ENCODE peak calls at places on chromosome 7, in seven cellular contexts. V, M, S, N, Y, D and G are unnamed samples.
A peak's percentile ranks its signal among the peaks of the same experiment; 100 is the strongest.

GRCh38 chr7:129489491-129489890 is 12.8 kb upstream of the SMKR1 start:
- DNase-seq in Y (no peak), V (no peak), M (no peak), S (no peak), D (no peak), N (no peak), G (no peak)

GRCh38 chr7:68613405-68613804 is 984.9 kb upstream of the AUTS2 start:
- DNase-seq in V (no peak), D (no peak), Y (no peak), M (no peak), S (no peak), N (no peak), G (no peak)

GRCh38 chr7:117386125-117386709 is 41.1 kb downstream of the ASZ1 start:
- DNase-seq in S (no peak), V (no peak), Y (no peak), M (no peak), N (no peak), D (no peak), G (no peak)

GRCh38 chr7:24748521-24748920 is 8.7 kb downstream of the GSDME start:
- DNase-seq in S (no peak), N (no peak), M (no peak), V (no peak), Y (no peak), D (no peak), G (no peak)

GRCh38 chr7:81499262-81500116 is 270.4 kb downstream of the HGF start:
- DNase-seq in Y (no peak), N (no peak), D (peak; percentile 47), V (no peak), S (peak; percentile 52), M (no peak), G (no peak)

GRCh38 chr7:148524479-148525173 is 65.9 kb upstream of the C7orf33 start:
- DNase-seq in M (no peak), S (no peak), Y (no peak), V (no peak), D (no peak), N (no peak), G (no peak)

GRCh38 chr7:1536768-1537630 is 6.5 kb downstream of the MAFK start:
- DNase-seq in Y (peak; percentile 99), S (peak; percentile 90), M (peak; percentile 92), V (peak; percentile 91), D (peak; percentile 87), N (peak; percentile 97), G (peak; percentile 93)

GRCh38 chr7:18496336-18496700 is 769 bp downstream of the HDAC9 start:
- DNase-seq in N (no peak), M (no peak), V (no peak), S (no peak), D (no peak), Y (no peak), G (no peak)

GRCh38 chr7:71618281-71618680 is 486.3 kb downstream of the GALNT17 start:
- DNase-seq in S (no peak), N (no peak), Y (no peak), D (no peak), V (no peak), M (no peak), G (no peak)

GRCh38 chr7:108284349-108285017 is 154.3 kb upstream of the LAMB4 start:
- DNase-seq in Y (no peak), M (no peak), S (no peak), V (no peak), N (no peak), D (no peak), G (no peak)

GRCh38 chr7:11177793-11178192 is 204.1 kb downstream of the PHF14 start:
- DNase-seq in M (no peak), V (no peak), S (no peak), Y (no peak), D (no peak), N (no peak), G (no peak)

GRCh38 chr7:43674559-43675436 is 54.5 kb downstream of the COA1 start:
- DNase-seq in V (no peak), S (peak; percentile 87), Y (no peak), M (no peak), D (no peak), N (no peak), G (no peak)
- TF ChIP-seq EP300 in V (no peak), S (peak; percentile 51), Y (no peak), M (no peak), D (peak; percentile 35), N (no peak), G (peak; percentile 16)

DNA sequence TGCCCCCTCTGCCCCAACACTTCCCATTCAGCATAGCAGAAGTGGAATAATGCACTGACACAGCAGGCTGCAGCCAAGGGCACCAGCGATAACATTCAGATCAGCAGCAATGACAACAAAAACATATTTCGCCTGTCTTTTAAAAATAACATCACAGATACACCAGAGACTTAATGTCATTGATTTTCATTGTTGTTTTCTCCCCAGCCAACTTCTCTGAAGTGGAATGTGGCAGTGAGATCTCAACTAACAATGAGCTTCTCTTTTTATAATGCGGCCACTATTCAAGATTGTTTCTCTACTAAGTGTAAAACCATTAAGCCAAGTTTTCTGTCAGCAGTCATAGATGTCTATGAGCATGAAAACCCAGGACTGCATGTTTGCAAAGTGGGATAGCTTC is 158.2 kb upstream of the TMEM229A start:
- DNase-seq in D (no peak), V (no peak), Y (no peak), M (no peak), S (no peak), N (no peak), G (no peak)
- TF ChIP-seq EP300 in D (no peak), V (no peak), Y (no peak), M (no peak), S (no peak), N (no peak), G (no peak)

DNA sequence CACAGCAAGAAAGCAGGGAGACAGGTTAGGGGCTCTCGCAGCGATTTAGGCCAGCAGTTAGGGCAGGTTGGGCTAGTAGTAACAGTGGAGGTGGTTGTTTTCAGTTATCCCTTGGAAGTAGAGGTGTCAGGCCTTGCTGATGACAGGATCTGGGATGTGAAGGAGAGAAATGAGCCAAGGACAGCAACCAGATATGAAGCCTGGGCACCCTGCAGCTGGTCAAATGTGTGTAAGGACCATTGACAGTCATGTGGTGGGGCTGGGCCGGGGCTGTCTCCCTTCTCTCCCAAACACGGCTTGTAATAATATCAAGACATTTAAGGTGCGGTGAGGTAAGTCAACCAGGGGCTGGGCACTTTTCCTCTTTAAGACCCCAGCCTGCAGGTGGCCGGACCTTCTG is 112.5 kb upstream of the IGFBP3 start:
- DNase-seq in S (no peak), D (no peak), M (no peak), V (no peak), Y (no peak), N (no peak), G (no peak)
- TF ChIP-seq EP300 in S (no peak), D (no peak), M (no peak), V (no peak), Y (no peak), N (no peak), G (no peak)

DNA sequence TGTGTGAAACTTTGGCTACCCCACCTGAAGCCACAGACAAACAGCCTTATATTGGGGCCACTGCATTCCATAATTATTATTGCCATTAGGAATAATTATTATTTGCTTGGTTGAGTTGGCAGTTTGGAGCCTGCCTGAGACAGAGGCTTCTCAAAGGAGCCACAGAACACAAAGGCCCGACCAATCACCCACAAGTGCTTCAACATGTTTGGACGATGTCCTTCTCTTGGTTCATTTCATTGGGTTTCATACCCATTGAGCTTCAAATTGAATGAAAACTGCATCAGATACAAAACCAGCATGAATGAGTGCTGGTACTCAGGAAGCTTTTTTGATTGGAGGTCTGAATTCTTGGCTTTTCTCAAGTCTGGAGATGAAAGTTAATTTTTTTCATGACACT is 168.3 kb downstream of the CREB5 start:
- DNase-seq in S (no peak), Y (no peak), D (no peak), V (no peak), M (no peak), N (no peak), G (no peak)
- TF ChIP-seq EP300 in S (no peak), Y (no peak), D (no peak), V (no peak), M (no peak), N (no peak), G (no peak)